ENCODE peak calls at places on chromosomes 2 and 18, in six cellular contexts. One of them, this sample, is unnamed.

GRCh38 chr18:6569813-6570212 is 155.1 kb upstream of the L3MBTL4 start:
- DNase-seq in heart left ventricle: no peak
- DNase-seq in DMS153: no peak
- DNase-seq in epithelial cell of esophagus: no peak
- DNase-seq in HS-5: no peak
- DNase-seq in T follicular helper cell: no peak
- DNase-seq in this sample: no peak

GRCh38 chr2:9982891-9983290 is 31.4 kb downstream of the GRHL1 start:
- DNase-seq in heart left ventricle: no peak
- DNase-seq in DMS153: no peak
- DNase-seq in epithelial cell of esophagus: no peak
- DNase-seq in HS-5: no peak
- DNase-seq in T follicular helper cell: no peak
- DNase-seq in this sample: peak; percentile 78

GRCh38 chr2:171522804-171523338 is 597 bp downstream of the CYBRD1 start:
- DNase-seq in heart left ventricle: peak; percentile 56
- DNase-seq in DMS153: no peak
- DNase-seq in epithelial cell of esophagus: peak; percentile 30
- DNase-seq in HS-5: no peak
- DNase-seq in T follicular helper cell: no peak
- DNase-seq in this sample: peak; percentile 86

GRCh38 chr2:151754253-151754897 is 20.1 kb upstream of the NEB start:
- DNase-seq in heart left ventricle: no peak
- DNase-seq in DMS153: no peak
- DNase-seq in epithelial cell of esophagus: no peak
- DNase-seq in HS-5: no peak
- DNase-seq in T follicular helper cell: no peak
- DNase-seq in this sample: no peak

GRCh38 chr2:180505203-180505602 is 475.2 kb upstream of the UBE2E3 start:
- DNase-seq in heart left ventricle: no peak
- DNase-seq in DMS153: no peak
- DNase-seq in epithelial cell of esophagus: peak; percentile 38
- DNase-seq in HS-5: no peak
- DNase-seq in T follicular helper cell: no peak
- DNase-seq in this sample: no peak

GRCh38 chr2:127535422-127535901 is at the start of gene MYO7B:
- DNase-seq in heart left ventricle: no peak
- DNase-seq in DMS153: peak; percentile 5
- DNase-seq in epithelial cell of esophagus: no peak
- DNase-seq in HS-5: no peak
- DNase-seq in T follicular helper cell: no peak
- DNase-seq in this sample: no peak

GRCh38 chr2:26352892-26353291 is 6.3 kb upstream of the ADGRF3 start:
- DNase-seq in heart left ventricle: no peak
- DNase-seq in DMS153: no peak
- DNase-seq in epithelial cell of esophagus: peak; percentile 93
- DNase-seq in HS-5: no peak
- DNase-seq in T follicular helper cell: no peak
- DNase-seq in this sample: no peak

GRCh38 chr18:47265197-47265596 is 13.7 kb upstream of the SKOR2 start:
- DNase-seq in heart left ventricle: no peak
- DNase-seq in DMS153: no peak
- DNase-seq in epithelial cell of esophagus: peak; percentile 2
- DNase-seq in HS-5: peak; percentile 68
- DNase-seq in T follicular helper cell: no peak
- DNase-seq in this sample: no peak

GRCh38 chr2:27320958-27321543 is 1.8 kb downstream of the MPV17 start:
- DNase-seq in heart left ventricle: peak; percentile 75
- DNase-seq in DMS153: peak; percentile 20
- DNase-seq in epithelial cell of esophagus: peak; percentile 98
- DNase-seq in HS-5: peak; percentile 98
- DNase-seq in T follicular helper cell: no peak
- DNase-seq in this sample: peak; percentile 90

GRCh38 chr18:74282359-74283254 is 9.2 kb downstream of the CYB5A start:
- DNase-seq in heart left ventricle: no peak
- DNase-seq in DMS153: no peak
- DNase-seq in epithelial cell of esophagus: no peak
- DNase-seq in HS-5: no peak
- DNase-seq in T follicular helper cell: no peak
- DNase-seq in this sample: no peak

GRCh38 chr18:61898576-61899205 is 5.9 kb upstream of the RNF152 start:
- DNase-seq in heart left ventricle: no peak
- DNase-seq in DMS153: peak; percentile 3
- DNase-seq in epithelial cell of esophagus: peak; percentile 22
- DNase-seq in HS-5: no peak
- DNase-seq in T follicular helper cell: no peak
- DNase-seq in this sample: no peak

GRCh38 chr18:26956894-26957293 is 91.4 kb upstream of the AQP4 start:
- DNase-seq in heart left ventricle: no peak
- DNase-seq in DMS153: no peak
- DNase-seq in epithelial cell of esophagus: no peak
- DNase-seq in HS-5: no peak
- DNase-seq in T follicular helper cell: no peak
- DNase-seq in this sample: no peak

GRCh38 chr18:26511339-26512071 is 36.8 kb downstream of the KCTD1 start:
- DNase-seq in heart left ventricle: no peak
- DNase-seq in DMS153: peak; percentile 81
- DNase-seq in epithelial cell of esophagus: no peak
- DNase-seq in HS-5: no peak
- DNase-seq in T follicular helper cell: no peak
- DNase-seq in this sample: no peak

This sample was measured in posterior vena cava.